ENCODE peak calls at places on chromosomes 12 and 14, in five cellular contexts. V, P, I, F and J are unnamed samples.

GRCh38 chr12:123983822-123984485 is 10.9 kb downstream of the ZNF664 start:
- DNase-seq in P (peak; percentile 41), I (peak; percentile 29), V (peak; percentile 41), F (peak; percentile 75), J (peak; percentile 90)

GRCh38 chr12:28415755-28416154 is 225.5 kb downstream of the CCDC91 start:
- DNase-seq in I (no peak), V (no peak), F (peak; percentile 85), P (no peak), J (peak; percentile 86)

GRCh38 chr12:100706029-100706428 is 88.5 kb upstream of the ANO4 start:
- DNase-seq in V (no peak), I (no peak), F (peak; percentile 92), P (no peak), J (peak; percentile 52)

GRCh38 chr14:38143651-38144505 is 63.8 kb upstream of the SSTR1 start:
- DNase-seq in V (no peak), I (no peak), P (no peak), F (peak; percentile 92), J (peak; percentile 72)

GRCh38 chr14:67970923-67971322 is 151.3 kb downstream of the RAD51B start:
- DNase-seq in I (no peak), P (no peak), V (no peak), F (peak; percentile 9), J (no peak)

GRCh38 chr12:124174406-124174805 is 120.5 kb upstream of the RFLNA start:
- DNase-seq in F (no peak), V (no peak), P (no peak), I (no peak), J (peak; percentile 70)

GRCh38 chr12:48296586-48297396 is 53.9 kb downstream of the ZNF641 start:
- DNase-seq in I (peak; percentile 83), F (peak; percentile 55), V (peak; percentile 80), P (peak; percentile 77), J (peak; percentile 86)

GRCh38 chr12:106123551-106123991 is 15.2 kb downstream of the NUAK1 start:
- DNase-seq in V (no peak), P (peak; percentile 58), I (no peak), F (no peak), J (peak; percentile 47)

GRCh38 chr14:52342849-52343606 is 28.9 kb downstream of the PTGER2 start:
- DNase-seq in I (no peak), V (no peak), P (no peak), F (peak; percentile 28), J (peak; percentile 57)

GRCh38 chr12:130838284-130838950 is 633 bp downstream of the STX2 start:
- DNase-seq in V (peak; percentile 38), F (no peak), I (peak; percentile 44), P (peak; percentile 23), J (peak; percentile 21)

GRCh38 chr14:89807151-89807550 is 147.4 kb downstream of the EFCAB11 start:
- DNase-seq in P (no peak), I (no peak), F (peak; percentile 21), V (no peak), J (no peak)

GRCh38 chr14:68168460-68169109 is 349.0 kb downstream of the RAD51B start:
- DNase-seq in F (no peak), I (no peak), V (no peak), P (no peak), J (no peak)

GRCh38 chr14:43647302-43647701 is 859.8 kb downstream of the FSCB start:
- DNase-seq in P (no peak), I (peak; percentile 54), V (no peak), F (no peak), J (no peak)

GRCh38 chr12:115872919-115873357 is 404.6 kb downstream of the MED13L start:
- DNase-seq in F (no peak), P (no peak), I (peak; percentile 42), V (peak; percentile 70), J (no peak)

GRCh38 chr12:6369916-6370575 is 5.3 kb downstream of the SCNN1A start:
- DNase-seq in V (no peak), I (no peak), F (no peak), P (no peak), J (peak; percentile 39)

GRCh38 chr12:88935856-88936255 is 355.6 kb upstream of the KITLG start:
- DNase-seq in F (peak; percentile 13), I (no peak), P (no peak), V (no peak), J (no peak)

GRCh38 chr12:79423560-79423959 is 267.2 kb downstream of the PAWR start:
- DNase-seq in V (no peak), P (no peak), F (no peak), I (no peak), J (no peak)

GRCh38 chr14:75234173-75234855 is 44.3 kb upstream of the FOS start:
- DNase-seq in F (peak; percentile 90), I (no peak), P (no peak), V (no peak), J (peak; percentile 95)

GRCh38 chr14:93234798-93235197 is 27.7 kb downstream of the UBR7 start:
- DNase-seq in V (no peak), F (peak; percentile 85), P (no peak), I (no peak), J (peak; percentile 44)

GRCh38 chr12:68075416-68075815 is 84.1 kb downstream of the IFNG start:
- DNase-seq in P (no peak), I (no peak), V (no peak), F (no peak), J (no peak)

GRCh38 chr14:106277503-106277902 is 751.1 kb downstream of the TMEM121 start:
- DNase-seq in F (no peak), I (no peak), V (peak; percentile 61), P (no peak), J (no peak)

GRCh38 chr12:30822385-30823139 is 67.8 kb upstream of the CAPRIN2 start:
- DNase-seq in I (peak; percentile 68), P (peak; percentile 45), V (peak; percentile 79), F (peak; percentile 10), J (peak; percentile 55)

GRCh38 chr12:2363836-2364565 is 311.2 kb downstream of the CACNA1C start:
- DNase-seq in P (no peak), I (no peak), V (no peak), F (no peak), J (no peak)

GRCh38 chr12:2358986-2359658 is 306.3 kb downstream of the CACNA1C start:
- DNase-seq in P (no peak), V (no peak), F (no peak), I (no peak), J (peak; percentile 28)

GRCh38 chr12:2359725-2360629 is 307.2 kb downstream of the CACNA1C start:
- DNase-seq in V (no peak), I (no peak), F (no peak), P (no peak), J (no peak)

GRCh38 chr12:2364566-2365165 is 311.9 kb downstream of the CACNA1C start:
- DNase-seq in P (no peak), F (no peak), I (no peak), V (no peak), J (no peak)

GRCh38 chr12:2360630-2361170 is 307.9 kb downstream of the CACNA1C start:
- DNase-seq in I (no peak), V (no peak), F (no peak), P (no peak), J (peak; percentile 10)
- TF ChIP-seq CTCF in I (peak; percentile 19), V (no peak), F (peak; percentile 10), P (no peak), J (peak; percentile 35)

DNA sequence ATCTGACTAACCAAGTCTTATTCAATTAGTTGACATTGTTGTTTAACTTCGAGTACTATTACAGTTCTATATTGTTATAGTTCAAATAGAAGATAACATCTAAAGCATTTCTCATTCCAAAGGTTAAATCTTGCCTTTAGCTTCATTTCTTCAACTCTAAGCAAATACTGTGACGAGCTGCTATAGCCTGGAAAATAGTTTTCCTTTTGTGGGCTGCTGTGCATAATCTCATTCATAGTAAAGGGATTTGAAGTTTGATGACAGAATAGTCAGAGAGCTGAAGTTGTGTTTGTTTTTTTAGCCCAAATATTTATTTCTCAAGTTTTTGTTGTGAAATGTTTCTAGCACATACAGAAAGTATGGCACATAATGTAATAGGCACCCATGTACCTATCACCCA is 13.4 kb downstream of the PSEN1 start:
- DNase-seq in P (no peak), V (no peak), F (peak; percentile 10), I (no peak), J (peak; percentile 56)
- TF ChIP-seq CTCF in P (no peak), V (no peak), F (no peak), I (no peak), J (no peak)

DNA sequence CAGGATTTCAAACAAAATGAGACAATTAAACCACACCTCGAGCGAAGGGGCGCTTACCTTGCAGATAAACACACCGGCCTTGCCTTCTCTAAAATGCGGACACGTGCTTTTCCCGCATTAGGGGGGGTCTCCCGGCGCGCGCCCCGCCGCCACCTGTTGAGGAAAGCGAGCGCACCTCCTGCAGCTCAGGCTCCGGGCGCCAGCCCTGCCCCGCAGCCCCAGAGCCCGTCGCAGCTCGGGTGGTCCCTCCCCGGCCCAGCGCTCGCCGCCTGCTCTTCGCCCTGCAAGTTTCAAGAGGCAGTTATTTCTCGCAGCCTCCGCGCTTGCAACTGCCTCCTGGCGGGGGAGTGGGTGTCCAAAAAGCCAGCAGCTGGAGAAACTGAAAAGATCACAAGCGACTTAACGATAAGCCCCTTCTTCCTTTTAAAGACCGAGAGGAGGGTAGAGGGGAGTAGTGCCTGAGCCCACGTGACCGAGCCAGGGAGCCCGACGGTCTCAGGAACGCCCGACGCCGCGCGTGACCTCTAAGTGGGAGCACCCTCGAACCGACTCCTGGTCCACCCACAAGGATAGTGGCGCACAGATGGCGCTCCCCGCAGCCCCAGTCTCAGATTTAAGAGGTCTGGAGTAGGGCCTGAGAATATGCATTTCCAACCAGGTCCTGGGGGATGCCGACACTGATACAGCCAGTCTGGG is at the start of gene ESR2:
- DNase-seq in V (peak; percentile 31), F (peak; percentile 36), P (peak; percentile 18), I (peak; percentile 58), J (peak; percentile 67)
- TF ChIP-seq CTCF in V (no peak), F (peak; percentile 38), P (no peak), I (no peak), J (peak; percentile 72)

GRCh38 chr14:45990252-45990651 is 661.3 kb downstream of the RPL10L start:
- DNase-seq in P (no peak), F (no peak), V (no peak), I (no peak), J (peak; percentile 1)
- TF ChIP-seq CTCF in P (no peak), F (no peak), V (peak; percentile 9), I (peak; percentile 31), J (peak; percentile 33)

GRCh38 chr12:45216297-45216982 is 545 bp downstream of the ANO6 start:
- DNase-seq in F (peak; percentile 49), V (peak; percentile 42), P (peak; percentile 37), I (peak; percentile 62), J (peak; percentile 57)
- TF ChIP-seq CTCF in F (peak; percentile 36), V (peak; percentile 34), P (peak; percentile 22), I (no peak), J (peak; percentile 61)

DNA sequence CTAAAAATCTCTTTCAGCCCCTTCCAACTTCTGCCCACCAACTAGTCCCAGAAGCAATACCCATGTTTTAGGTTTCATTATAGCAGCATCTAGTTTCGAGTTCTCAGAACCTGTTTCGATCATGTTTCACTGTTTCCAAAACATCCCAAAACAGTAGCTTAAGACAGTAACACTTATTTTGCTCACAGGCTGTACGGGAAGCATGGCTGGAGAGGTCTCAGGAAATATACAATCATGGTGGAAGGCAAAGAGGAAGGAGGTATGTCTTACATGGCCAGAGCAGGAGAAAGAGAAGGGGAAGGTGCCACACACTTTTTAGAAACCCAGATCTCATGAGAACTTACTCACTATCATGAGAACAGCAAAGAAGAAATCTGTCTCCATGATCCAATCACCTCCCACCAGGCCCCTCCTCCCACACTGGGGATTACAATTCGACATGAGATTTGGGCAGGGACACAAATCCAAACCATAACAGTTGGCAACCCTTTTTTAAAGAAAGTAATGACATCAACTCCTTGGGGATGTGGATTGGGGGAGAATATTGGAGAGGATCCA is 270.0 kb upstream of the PLEKHG7 start:
- DNase-seq in P (no peak), I (no peak), V (no peak), F (no peak), J (no peak)
- TF ChIP-seq CTCF in P (no peak), I (no peak), V (no peak), F (no peak), J (no peak)